ENCODE peak calls at places on chromosomes 1 and 21, in ten cellular contexts. J is esophagus squamous epithelium; V is A549; E is lower lobe of right lung; N is effector memory CD4-positive, alpha-beta T cell; Y is IMR-90; K is neuronal stem cell; F is body of pancreas; Z is heart left ventricle; D is right atrium auricular region. C is an unnamed sample. For H3K9me3, the result is how much of the 10 kb centered on the place peaks cover.

GRCh38 chr21:44760376-44760775 is 41.2 kb downstream of the UBE2G2 start:
- DNase-seq in J (no peak), V (no peak), E (no peak), N (no peak), Y (no peak), K (no peak), F (no peak), Z (no peak), D (no peak), C (no peak)

GRCh38 chr1:44237721-44238457 is 24.6 kb downstream of the DMAP1 start:
- DNase-seq in J (no peak), V (no peak), E (peak), N (no peak), Y (peak), K (peak), F (no peak), Z (peak), D (no peak), C (no peak)

GRCh38 chr1:119004129-119004527 is 16.0 kb upstream of the TBX15 start:
- DNase-seq in J (no peak), V (no peak), E (no peak), N (no peak), Y (no peak), K (no peak), F (no peak), Z (no peak), D (peak), C (no peak)

GRCh38 chr1:63294797-63295594 is 27.4 kb upstream of the FOXD3 start:
- DNase-seq in J (no peak), V (no peak), E (no peak), N (no peak), Y (no peak), K (no peak), F (no peak), Z (no peak), D (no peak), C (no peak)

GRCh38 chr1:56301791-56302190 is 277.6 kb downstream of the PLPP3 start:
- DNase-seq in J (no peak), V (peak), E (no peak), N (no peak), Y (peak), K (no peak), F (no peak), Z (no peak), D (no peak), C (peak)

GRCh38 chr1:195894411-195894810 is 713.8 kb downstream of the KCNT2 start:
- DNase-seq in J (no peak), V (no peak), E (no peak), N (no peak), Y (peak), K (no peak), F (no peak), Z (no peak), D (no peak), C (peak)

GRCh38 chr1:72649974-72650373 is 367.6 kb upstream of the NEGR1 start:
- DNase-seq in J (no peak), V (no peak), E (no peak), N (no peak), Y (peak), K (no peak), F (no peak), Z (no peak), D (no peak), C (peak)

GRCh38 chr1:148372731-148373130 is 110.4 kb downstream of the PPIAL4G start:
- DNase-seq in J (no peak), V (no peak), E (no peak), N (peak), Y (peak), K (no peak), F (no peak), Z (no peak), D (no peak), C (no peak)

GRCh38 chr1:58251415-58252073 is 295.0 kb downstream of the OMA1 start:
- DNase-seq in J (no peak), V (no peak), E (no peak), N (no peak), Y (no peak), K (peak), F (no peak), Z (no peak), D (no peak), C (no peak)

GRCh38 chr1:240027059-240027462 is 64.6 kb upstream of the FMN2 start:
- DNase-seq in J (no peak), V (peak), E (no peak), N (no peak), Y (peak), K (peak), F (peak), Z (no peak), D (no peak), C (peak)

GRCh38 chr1:108327534-108328462 is 83.9 kb upstream of the NBPF4 start:
- DNase-seq in J (no peak), V (peak), E (no peak), N (no peak), Y (no peak), K (no peak), F (no peak), Z (no peak), D (no peak), C (no peak)

GRCh38 chr1:234090212-234091064 is 186.0 kb downstream of the SLC35F3 start:
- DNase-seq in J (no peak), V (no peak), E (no peak), N (no peak), Y (no peak), K (no peak), F (no peak), Z (no peak), D (no peak), C (no peak)

GRCh38 chr1:2025491-2025981 is 6.4 kb downstream of the GABRD start:
- DNase-seq in J (no peak), V (no peak), E (no peak), N (no peak), Y (no peak), K (no peak), F (no peak), Z (peak), D (no peak), C (no peak)

GRCh38 chr1:99737016-99737415 is 29.4 kb downstream of the FRRS1 start:
- DNase-seq in J (no peak), V (peak), E (no peak), N (no peak), Y (peak), K (peak), F (no peak), Z (no peak), D (no peak), C (peak)

GRCh38 chr1:232884262-232884661 is 66.1 kb upstream of the NTPCR start:
- DNase-seq in J (no peak), V (no peak), E (no peak), N (no peak), Y (peak), K (no peak), F (no peak), Z (no peak), D (no peak), C (no peak)

GRCh38 chr1:45840704-45841103 is 37.3 kb downstream of the MAST2 start:
- DNase-seq in J (no peak), V (no peak), E (no peak), N (no peak), Y (no peak), K (no peak), F (no peak), Z (no peak), D (no peak), C (no peak)

GRCh38 chr1:194616835-194617234 is 1430.4 kb upstream of the B3GALT2 start:
- DNase-seq in J (no peak), V (no peak), E (no peak), N (no peak), Y (no peak), K (no peak), F (no peak), Z (no peak), D (no peak), C (no peak)

GRCh38 chr1:154129392-154129970 is 25.4 kb downstream of the NUP210L start:
- DNase-seq in J (no peak), V (no peak), E (no peak), N (no peak), Y (peak), K (no peak), F (no peak), Z (no peak), D (no peak), C (peak)

GRCh38 chr1:211625040-211625439 is 46.1 kb upstream of the SLC30A1 start:
- DNase-seq in J (no peak), V (peak), E (peak), N (no peak), Y (peak), K (no peak), F (no peak), Z (peak), D (no peak), C (no peak)

GRCh38 chr1:223515915-223516314 is 122.7 kb downstream of the CCDC185 start:
- DNase-seq in J (no peak), V (no peak), E (no peak), N (no peak), Y (no peak), K (no peak), F (no peak), Z (no peak), D (no peak), C (no peak)

GRCh38 chr21:33380483-33380998 is 22.7 kb upstream of the IFNGR2 start:
- DNase-seq in J (peak), V (peak), E (peak), N (peak), Y (peak), K (no peak), F (peak), Z (peak), D (peak), C (peak)

GRCh38 chr21:24115141-24115540 is 1492.1 kb downstream of the MRPL39 start:
- DNase-seq in J (no peak), V (no peak), E (no peak), N (no peak), Y (no peak), K (no peak), F (no peak), Z (no peak), D (no peak), C (no peak)

GRCh38 chr21:24123785-24124184 is 1483.5 kb downstream of the MRPL39 start:
- DNase-seq in J (no peak), V (no peak), E (no peak), N (no peak), Y (peak), K (no peak), F (no peak), Z (no peak), D (no peak), C (peak)

GRCh38 chr21:24118738-24119470 is 1488.4 kb downstream of the MRPL39 start:
- DNase-seq in J (no peak), V (no peak), E (no peak), N (no peak), Y (peak), K (no peak), F (no peak), Z (no peak), D (no peak), C (peak)
- H3K9me3 ChIP-seq in J (under half), V (under half), E (under half), N (under half), Y (under half), K (under half), F (under half), Z (under half), D (under half), C (under half)

GRCh38 chr1:226871636-226872327 is 1.4 kb downstream of the PSEN2 start:
- DNase-seq in J (no peak), V (no peak), E (peak), N (no peak), Y (no peak), K (no peak), F (peak), Z (no peak), D (peak), C (no peak)
- H3K9me3 ChIP-seq in J (under half), V (under half), E (under half), N (under half), Y (under half), K (under half), F (under half), Z (under half), D (under half), C (under half)

GRCh38 chr1:248686815-248687214 is 15.8 kb downstream of the OR14I1 start:
- DNase-seq in J (no peak), V (peak), E (no peak), N (no peak), Y (no peak), K (no peak), F (peak), Z (no peak), D (no peak), C (no peak)
- H3K9me3 ChIP-seq in J (under half), V (under half), E (under half), N (under half), Y (under half), K (under half), F (under half), Z (under half), D (under half), C (under half)

DNA sequence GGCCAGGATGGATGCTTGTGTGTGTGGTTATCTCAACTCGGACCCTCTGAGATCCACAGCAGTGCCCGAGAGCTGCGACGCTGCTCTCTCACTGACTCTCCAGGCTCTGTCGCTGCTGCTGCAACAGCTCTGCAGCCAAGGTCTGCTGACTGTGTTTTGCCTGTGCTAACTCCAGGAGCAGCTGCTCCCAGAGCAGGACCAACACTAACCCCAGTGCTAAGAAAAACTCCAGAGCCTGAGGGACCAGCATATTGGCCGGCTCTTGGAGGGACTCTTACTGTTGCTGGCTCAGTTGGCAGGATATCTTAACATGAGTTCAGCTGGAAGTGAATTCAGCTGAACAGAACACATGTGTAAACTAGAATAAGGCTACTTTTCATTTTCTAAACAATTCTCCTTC is 4.4 kb downstream of the LCE2C start:
- DNase-seq in J (no peak), V (no peak), E (no peak), N (no peak), Y (no peak), K (no peak), F (no peak), Z (no peak), D (no peak), C (no peak)
- H3K9me3 ChIP-seq in J (under half), V (under half), E (under half), N (under half), Y (under half), K (under half), F (under half), Z (under half), D (under half), C (under half)

GRCh38 chr1:247854899-247855545 is 2.0 kb upstream of the TRIM58 start:
- DNase-seq in J (no peak), V (no peak), E (no peak), N (no peak), Y (no peak), K (no peak), F (no peak), Z (no peak), D (no peak), C (no peak)

GRCh38 chr1:247857986-247858356 is 984 bp downstream of the TRIM58 start:
- DNase-seq in J (no peak), V (no peak), E (no peak), N (no peak), Y (no peak), K (no peak), F (no peak), Z (no peak), D (no peak), C (no peak)

GRCh38 chr1:247857069-247857985 is at the start of gene TRIM58:
- DNase-seq in J (no peak), V (no peak), E (peak), N (no peak), Y (no peak), K (peak), F (peak), Z (no peak), D (peak), C (no peak)

GRCh38 chr1:247855911-247856310 is 1.1 kb upstream of the TRIM58 start:
- DNase-seq in J (no peak), V (no peak), E (no peak), N (no peak), Y (no peak), K (no peak), F (no peak), Z (no peak), D (no peak), C (no peak)
- H3K9me3 ChIP-seq in J (under half), V (under half), E (under half), N (under half), Y (under half), K (under half), F (under half), Z (under half), D (under half), C (under half)

DNA sequence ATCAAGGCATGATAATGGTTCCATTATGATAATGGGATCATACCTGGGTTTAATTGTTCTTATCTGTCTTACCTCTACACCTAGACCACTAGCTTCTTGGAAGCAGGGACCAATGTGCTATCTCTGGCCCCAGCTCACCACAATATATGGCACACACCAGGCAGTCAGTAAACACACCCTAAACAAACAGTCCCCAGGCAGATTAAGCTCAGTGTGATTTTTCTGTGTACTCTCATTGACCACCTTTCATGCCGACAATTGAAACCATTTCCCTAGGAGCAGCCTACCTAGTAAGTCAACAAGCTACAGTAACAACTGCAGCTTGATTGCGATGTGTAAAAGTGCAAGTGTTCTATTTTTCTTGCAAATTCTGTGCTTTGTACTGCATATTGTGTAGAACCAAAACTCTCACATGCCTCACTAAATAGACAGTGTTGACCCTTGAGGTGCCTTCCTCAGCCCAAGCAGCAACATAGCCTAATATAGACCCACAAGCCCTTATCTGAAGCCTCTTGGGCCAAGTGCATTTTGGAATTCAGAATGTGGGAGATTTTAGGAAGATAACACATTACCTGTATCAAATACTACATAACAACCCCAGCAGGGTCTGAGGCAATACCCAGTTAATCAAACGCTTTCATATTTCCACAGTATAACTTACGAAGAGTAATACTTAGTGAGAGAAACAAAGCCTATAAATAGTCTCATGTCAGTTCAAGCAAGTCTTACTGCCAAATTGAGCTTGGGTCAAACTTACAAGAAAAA is 32.0 kb downstream of the INPP5B start:
- DNase-seq in J (no peak), V (no peak), E (no peak), N (no peak), Y (no peak), K (no peak), F (no peak), Z (no peak), D (no peak), C (no peak)
- H3K9me3 ChIP-seq in J (under half), V (under half), E (under half), N (under half), Y (under half), K (under half), F (under half), Z (under half), D (under half), C (under half)

GRCh38 chr1:205670611-205671430 is 9.5 kb downstream of the SLC45A3 start:
- DNase-seq in J (no peak), V (no peak), E (no peak), N (no peak), Y (no peak), K (peak), F (no peak), Z (no peak), D (no peak), C (no peak)
- H3K9me3 ChIP-seq in J (under half), V (under half), E (under half), N (under half), Y (under half), K (under half), F (under half), Z (under half), D (under half), C (under half)